ENCODE peak calls at places on chromosome 14, in five cellular contexts. C, S, V, K and M are unnamed samples.

GRCh38 chr14:84340938-84341337 is 1189.0 kb upstream of the FLRT2 start:
- DNase-seq in C (no peak), S (peak; percentile 50), V (no peak), K (no peak), M (no peak)

GRCh38 chr14:86935241-86935640 is 1057.7 kb downstream of the GALC start:
- DNase-seq in C (no peak), S (peak; percentile 61), V (no peak), K (no peak), M (no peak)

GRCh38 chr14:102218688-102219087 is 79.0 kb downstream of the WDR20 start:
- DNase-seq in C (no peak), S (no peak), V (no peak), K (no peak), M (no peak)

GRCh38 chr14:90503582-90503981 is 106.8 kb downstream of the CALM1 start:
- DNase-seq in C (no peak), S (no peak), V (no peak), K (no peak), M (no peak)

GRCh38 chr14:88935083-88935482 is 110.6 kb downstream of the TTC8 start:
- DNase-seq in C (no peak), S (no peak), V (no peak), K (no peak), M (no peak)

GRCh38 chr14:91154851-91155625 is 41.2 kb downstream of the DGLUCY start:
- DNase-seq in C (no peak), S (peak; percentile 72), V (no peak), K (peak; percentile 40), M (no peak)

GRCh38 chr14:105069887-105070759 is 4.9 kb upstream of the GPR132 start:
- DNase-seq in C (no peak), S (peak; percentile 33), V (no peak), K (peak; percentile 47), M (no peak)

GRCh38 chr14:90409209-90409730 is 12.4 kb downstream of the CALM1 start:
- DNase-seq in C (peak; percentile 26), S (peak; percentile 98), V (no peak), K (no peak), M (no peak)

GRCh38 chr14:94675036-94675435 is 62.8 kb downstream of the SERPINA3 start:
- DNase-seq in C (no peak), S (no peak), V (no peak), K (no peak), M (no peak)

GRCh38 chr14:91870001-91870400 is 2.7 kb upstream of the TC2N start:
- DNase-seq in C (no peak), S (no peak), V (peak; percentile 5), K (no peak), M (no peak)

GRCh38 chr14:37202812-37203211 is 5.1 kb downstream of the MIPOL1 start:
- DNase-seq in C (no peak), S (no peak), V (no peak), K (no peak), M (no peak)

GRCh38 chr14:31386271-31386670 is 34.1 kb downstream of the HEATR5A start:
- DNase-seq in C (no peak), S (no peak), V (no peak), K (no peak), M (no peak)

GRCh38 chr14:96213871-96214465 is 9.3 kb downstream of the BDKRB2 start:
- DNase-seq in C (no peak), S (no peak), V (no peak), K (no peak), M (no peak)

DNA sequence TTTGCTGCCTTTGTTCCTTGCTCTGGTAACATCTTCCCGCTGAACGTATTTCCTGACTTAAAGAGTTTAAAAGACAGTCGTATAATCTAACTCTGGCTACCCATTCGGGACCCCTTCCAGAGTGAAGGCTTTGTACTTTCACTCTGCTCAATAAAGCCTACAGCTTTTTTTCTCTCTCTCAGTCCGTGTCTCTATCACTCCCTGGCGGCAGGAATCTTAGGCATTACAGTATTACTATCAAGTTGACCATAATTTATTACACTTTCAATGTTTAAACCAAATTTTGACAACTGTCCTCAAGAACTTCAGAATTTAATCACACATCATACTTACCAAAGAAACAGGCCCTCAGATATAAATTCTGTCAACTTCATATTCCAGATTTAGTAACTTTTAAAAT is 967.9 kb downstream of the FSCB start:
- DNase-seq in C (no peak), S (peak; percentile 0), V (peak; percentile 50), K (no peak), M (no peak)
- TF ChIP-seq MAFK in C (no peak), S (no peak), V (no peak), K (no peak), M (no peak)

GRCh38 chr14:35158491-35158890 is 36.1 kb downstream of the PRORP start:
- DNase-seq in C (no peak), S (no peak), V (no peak), K (no peak), M (no peak)

GRCh38 chr14:35158951-35159653 is 36.8 kb downstream of the PRORP start:
- DNase-seq in C (no peak), S (peak; percentile 31), V (peak; percentile 44), K (no peak), M (no peak)

GRCh38 chr14:35161231-35161630 is 38.9 kb downstream of the PRORP start:
- DNase-seq in C (no peak), S (peak; percentile 44), V (no peak), K (no peak), M (no peak)

GRCh38 chr14:35163384-35163783 is 41.0 kb downstream of the PRORP start:
- DNase-seq in C (no peak), S (no peak), V (no peak), K (no peak), M (no peak)

GRCh38 chr14:35159742-35160409 is 37.5 kb downstream of the PRORP start:
- DNase-seq in C (peak; percentile 85), S (peak; percentile 97), V (peak; percentile 94), K (peak; percentile 16), M (no peak)
- TF ChIP-seq MAFK in C (no peak), S (no peak), V (no peak), K (no peak), M (no peak)

DNA sequence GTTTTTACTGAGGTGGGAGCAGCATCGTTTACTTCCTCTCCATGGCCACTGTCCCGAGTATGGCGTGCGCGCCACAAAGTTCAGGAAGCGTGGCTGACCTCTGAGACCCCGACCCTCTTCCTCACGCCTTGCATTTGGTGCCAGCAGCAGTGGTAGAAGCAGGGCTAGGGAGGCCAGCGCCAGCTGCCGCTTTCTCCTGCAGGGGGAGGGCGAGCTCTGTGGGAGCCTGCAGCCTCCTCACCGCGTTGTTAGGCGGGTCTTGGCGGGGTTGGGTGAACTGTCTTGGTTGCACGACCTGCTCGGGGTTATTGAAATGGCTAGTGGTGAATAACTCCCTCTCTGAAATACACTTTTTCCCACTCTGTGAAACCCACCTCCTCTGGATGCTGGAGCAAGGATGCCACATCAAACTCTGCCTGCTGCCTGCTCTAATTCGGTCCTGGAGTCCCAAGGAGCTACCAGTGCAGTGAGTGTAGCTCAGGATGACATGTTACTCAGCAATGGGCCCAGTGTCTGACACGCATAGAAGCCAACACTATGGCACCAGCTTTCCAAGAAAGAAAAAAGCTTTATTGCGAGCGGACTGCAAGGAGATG is 22.3 kb upstream of the TDRD9 start:
- DNase-seq in C (no peak), S (no peak), V (no peak), K (peak; percentile 24), M (peak; percentile 19)
- TF ChIP-seq MAFK in C (no peak), S (no peak), V (no peak), K (no peak), M (no peak)

DNA sequence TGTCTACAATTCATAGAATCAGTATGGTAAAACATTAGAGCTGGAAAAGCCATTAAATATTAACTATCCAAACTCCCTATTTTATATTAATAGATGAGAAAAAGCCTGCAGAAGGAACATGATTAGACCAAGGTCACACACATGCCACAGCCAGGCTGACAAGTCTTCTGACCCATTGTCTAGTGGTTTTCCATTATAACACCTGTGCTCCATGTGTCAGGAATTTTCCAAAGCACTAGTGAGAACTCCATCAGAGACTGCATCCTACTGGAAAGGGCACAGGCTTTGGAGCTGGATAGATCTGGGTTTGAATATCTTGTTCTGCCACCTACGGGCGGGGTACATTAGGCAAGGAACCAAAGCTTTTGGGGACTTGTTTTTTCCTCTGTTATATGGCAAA is 325.5 kb downstream of the RAD51B start:
- DNase-seq in C (no peak), S (no peak), V (no peak), K (no peak), M (no peak)
- TF ChIP-seq MAFK in C (no peak), S (no peak), V (no peak), K (no peak), M (no peak)

GRCh38 chr14:73476451-73476905 is 14.3 kb upstream of the RIOX1 start:
- DNase-seq in C (no peak), S (no peak), V (no peak), K (no peak), M (no peak)
- TF ChIP-seq MAFK in C (no peak), S (no peak), V (no peak), K (no peak), M (no peak)

GRCh38 chr14:69886843-69887242 is 7.6 kb downstream of the SMOC1 start:
- DNase-seq in C (no peak), S (peak; percentile 85), V (no peak), K (no peak), M (no peak)
- TF ChIP-seq MAFK in C (no peak), S (no peak), V (no peak), K (no peak), M (no peak)